ENCODE peak calls at places on chromosomes 3 and 15, in four cellular contexts. Z is HEK293T, G is NCI-H345, P is GM12865. X is an unnamed sample.

GRCh38 chr3:190676477-190676876 is 162.6 kb downstream of the IL1RAP start:
- DNase-seq in Z (no peak), G (no peak), P (no peak), X (peak; percentile 67)

GRCh38 chr15:57138260-57138895 is 219.9 kb downstream of the TCF12 start:
- DNase-seq in Z (peak; percentile 45), G (peak; percentile 31), P (peak; percentile 50), X (peak; percentile 66)

GRCh38 chr15:38895326-38896282 is 331.0 kb upstream of the RASGRP1 start:
- DNase-seq in Z (no peak), G (no peak), P (no peak), X (peak; percentile 58)

GRCh38 chr3:49703443-49703927 is 14.1 kb downstream of the RNF123 start:
- DNase-seq in Z (peak; percentile 86), G (peak; percentile 19), P (peak; percentile 74), X (peak; percentile 81)

GRCh38 chr3:194134231-194134756 is 1.7 kb upstream of the HES1 start:
- DNase-seq in Z (peak; percentile 49), G (peak; percentile 68), P (peak; percentile 70), X (no peak)

GRCh38 chr15:60649845-60650548 is 171.1 kb upstream of the ICE2 start:
- DNase-seq in Z (no peak), G (no peak), P (peak; percentile 89), X (no peak)

GRCh38 chr3:57577786-57578185 is 19.4 kb downstream of the ARF4 start:
- DNase-seq in Z (no peak), G (no peak), P (no peak), X (no peak)

GRCh38 chr15:73467758-73468157 is 24.8 kb downstream of the REC114 start:
- DNase-seq in Z (no peak), G (no peak), P (no peak), X (no peak)

GRCh38 chr15:61227269-61228024 is 1.7 kb downstream of the RORA start:
- DNase-seq in Z (peak; percentile 34), G (peak; percentile 51), P (no peak), X (peak; percentile 55)